ENCODE peak calls at places on chromosome 12, in seven cellular contexts. One of them, this sample, is unnamed.

GRCh38 chr12:106717671-106718070 is 56.8 kb upstream of the RIC8B start:
- DNase-seq in right lobe of liver: no peak
- DNase-seq in left ventricle myocardium inferior: no peak
- DNase-seq in CD8-positive, alpha-beta memory T cell: no peak
- DNase-seq in suprapubic skin: no peak
- DNase-seq in stomach: no peak
- DNase-seq in CD8-positive, alpha-beta T cell: no peak
- DNase-seq in this sample: no peak

GRCh38 chr12:50087159-50087558 is 2.0 kb downstream of the SMARCD1 start:
- DNase-seq in suprapubic skin: no peak
- DNase-seq in right lobe of liver: no peak
- DNase-seq in stomach: no peak
- DNase-seq in CD8-positive, alpha-beta T cell: no peak
- DNase-seq in CD8-positive, alpha-beta memory T cell: no peak
- DNase-seq in left ventricle myocardium inferior: no peak
- DNase-seq in this sample: no peak

GRCh38 chr12:115088995-115089841 is 405.2 kb upstream of the TBX3 start:
- DNase-seq in right lobe of liver: peak; percentile 97
- DNase-seq in stomach: no peak
- DNase-seq in CD8-positive, alpha-beta memory T cell: no peak
- DNase-seq in suprapubic skin: no peak
- DNase-seq in CD8-positive, alpha-beta T cell: no peak
- DNase-seq in left ventricle myocardium inferior: no peak
- DNase-seq in this sample: no peak

GRCh38 chr12:50597200-50598195 is 92.7 kb downstream of the DIP2B start:
- DNase-seq in right lobe of liver: no peak
- DNase-seq in CD8-positive, alpha-beta memory T cell: no peak
- DNase-seq in CD8-positive, alpha-beta T cell: peak; percentile 34
- DNase-seq in left ventricle myocardium inferior: no peak
- DNase-seq in stomach: peak; percentile 39
- DNase-seq in suprapubic skin: no peak
- DNase-seq in this sample: no peak

GRCh38 chr12:91224411-91224810 is 41.8 kb upstream of the DCN start:
- DNase-seq in stomach: no peak
- DNase-seq in suprapubic skin: no peak
- DNase-seq in CD8-positive, alpha-beta T cell: no peak
- DNase-seq in right lobe of liver: no peak
- DNase-seq in left ventricle myocardium inferior: no peak
- DNase-seq in CD8-positive, alpha-beta memory T cell: no peak
- DNase-seq in this sample: no peak

GRCh38 chr12:26204612-26205289 is 9.4 kb downstream of the SSPN start:
- DNase-seq in suprapubic skin: no peak
- DNase-seq in left ventricle myocardium inferior: peak; percentile 36
- DNase-seq in CD8-positive, alpha-beta memory T cell: no peak
- DNase-seq in stomach: no peak
- DNase-seq in CD8-positive, alpha-beta T cell: no peak
- DNase-seq in right lobe of liver: no peak
- DNase-seq in this sample: no peak

GRCh38 chr12:80752464-80752863 is 35.8 kb downstream of the MYF5 start:
- DNase-seq in CD8-positive, alpha-beta T cell: no peak
- DNase-seq in suprapubic skin: no peak
- DNase-seq in right lobe of liver: no peak
- DNase-seq in stomach: no peak
- DNase-seq in left ventricle myocardium inferior: no peak
- DNase-seq in CD8-positive, alpha-beta memory T cell: no peak
- DNase-seq in this sample: no peak

GRCh38 chr12:45336331-45336730 is 120.4 kb downstream of the ANO6 start:
- DNase-seq in left ventricle myocardium inferior: no peak
- DNase-seq in suprapubic skin: no peak
- DNase-seq in CD8-positive, alpha-beta memory T cell: no peak
- DNase-seq in right lobe of liver: no peak
- DNase-seq in stomach: no peak
- DNase-seq in CD8-positive, alpha-beta T cell: no peak
- DNase-seq in this sample: no peak

GRCh38 chr12:11534064-11534463 is 115.4 kb upstream of the ETV6 start:
- DNase-seq in CD8-positive, alpha-beta T cell: no peak
- DNase-seq in suprapubic skin: no peak
- DNase-seq in right lobe of liver: no peak
- DNase-seq in stomach: no peak
- DNase-seq in left ventricle myocardium inferior: no peak
- DNase-seq in CD8-positive, alpha-beta memory T cell: no peak
- DNase-seq in this sample: no peak

GRCh38 chr12:52980773-52981423 is 25.4 kb upstream of the EIF4B start:
- DNase-seq in CD8-positive, alpha-beta memory T cell: peak; percentile 74
- DNase-seq in right lobe of liver: peak; percentile 92
- DNase-seq in CD8-positive, alpha-beta T cell: peak; percentile 81
- DNase-seq in left ventricle myocardium inferior: peak; percentile 84
- DNase-seq in stomach: peak; percentile 93
- DNase-seq in suprapubic skin: peak; percentile 91
- DNase-seq in this sample: peak; percentile 84

GRCh38 chr12:92771011-92771410 is 68.2 kb downstream of the PLEKHG7 start:
- DNase-seq in CD8-positive, alpha-beta memory T cell: no peak
- DNase-seq in right lobe of liver: no peak
- DNase-seq in suprapubic skin: no peak
- DNase-seq in CD8-positive, alpha-beta T cell: no peak
- DNase-seq in stomach: no peak
- DNase-seq in left ventricle myocardium inferior: no peak
- DNase-seq in this sample: no peak

GRCh38 chr12:12705833-12706520 is 10.0 kb upstream of the GPR19 start:
- DNase-seq in right lobe of liver: no peak
- DNase-seq in CD8-positive, alpha-beta memory T cell: peak; percentile 78
- DNase-seq in stomach: peak; percentile 55
- DNase-seq in CD8-positive, alpha-beta T cell: peak; percentile 81
- DNase-seq in left ventricle myocardium inferior: no peak
- DNase-seq in suprapubic skin: no peak
- DNase-seq in this sample: no peak

GRCh38 chr12:25590021-25590721 is 37.1 kb upstream of the LMNTD1 start:
- DNase-seq in stomach: no peak
- DNase-seq in CD8-positive, alpha-beta memory T cell: no peak
- DNase-seq in left ventricle myocardium inferior: no peak
- DNase-seq in CD8-positive, alpha-beta T cell: peak; percentile 24
- DNase-seq in right lobe of liver: no peak
- DNase-seq in suprapubic skin: no peak
- DNase-seq in this sample: no peak

GRCh38 chr12:75666126-75666979 is 154.9 kb upstream of the KRR1 start:
- DNase-seq in right lobe of liver: peak; percentile 47
- DNase-seq in left ventricle myocardium inferior: no peak
- DNase-seq in CD8-positive, alpha-beta memory T cell: no peak
- DNase-seq in stomach: no peak
- DNase-seq in suprapubic skin: no peak
- DNase-seq in CD8-positive, alpha-beta T cell: no peak
- DNase-seq in this sample: no peak

GRCh38 chr12:78898416-78898815 is 33.8 kb downstream of the SYT1 start:
- DNase-seq in CD8-positive, alpha-beta memory T cell: no peak
- DNase-seq in suprapubic skin: no peak
- DNase-seq in stomach: no peak
- DNase-seq in left ventricle myocardium inferior: peak; percentile 46
- DNase-seq in CD8-positive, alpha-beta T cell: no peak
- DNase-seq in right lobe of liver: peak; percentile 51
- DNase-seq in this sample: no peak

GRCh38 chr12:121214171-121214777 is 4.3 kb downstream of the P2RX4 start:
- DNase-seq in left ventricle myocardium inferior: no peak
- DNase-seq in CD8-positive, alpha-beta memory T cell: no peak
- DNase-seq in suprapubic skin: no peak
- DNase-seq in stomach: no peak
- DNase-seq in CD8-positive, alpha-beta T cell: no peak
- DNase-seq in right lobe of liver: no peak
- DNase-seq in this sample: no peak

GRCh38 chr12:88247241-88247643 is 105.1 kb downstream of the TMTC3 start:
- DNase-seq in CD8-positive, alpha-beta memory T cell: no peak
- DNase-seq in suprapubic skin: no peak
- DNase-seq in stomach: no peak
- DNase-seq in left ventricle myocardium inferior: no peak
- DNase-seq in right lobe of liver: no peak
- DNase-seq in CD8-positive, alpha-beta T cell: no peak
- DNase-seq in this sample: no peak

GRCh38 chr12:120376416-120376815 is 7.5 kb upstream of the MSI1 start:
- DNase-seq in suprapubic skin: no peak
- DNase-seq in left ventricle myocardium inferior: no peak
- DNase-seq in CD8-positive, alpha-beta memory T cell: no peak
- DNase-seq in stomach: no peak
- DNase-seq in right lobe of liver: no peak
- DNase-seq in CD8-positive, alpha-beta T cell: no peak
- DNase-seq in this sample: no peak

GRCh38 chr12:127272864-127273263 is 994.1 kb upstream of the TMEM132C start:
- DNase-seq in stomach: no peak
- DNase-seq in CD8-positive, alpha-beta T cell: no peak
- DNase-seq in right lobe of liver: no peak
- DNase-seq in CD8-positive, alpha-beta memory T cell: no peak
- DNase-seq in suprapubic skin: no peak
- DNase-seq in left ventricle myocardium inferior: no peak
- DNase-seq in this sample: no peak

GRCh38 chr12:72499244-72499643 is 227.1 kb downstream of the TRHDE start:
- DNase-seq in left ventricle myocardium inferior: no peak
- DNase-seq in right lobe of liver: no peak
- DNase-seq in suprapubic skin: no peak
- DNase-seq in stomach: no peak
- DNase-seq in CD8-positive, alpha-beta T cell: no peak
- DNase-seq in CD8-positive, alpha-beta memory T cell: no peak
- DNase-seq in this sample: no peak

GRCh38 chr12:55847603-55848329 is 5.0 kb upstream of the MMP19 start:
- DNase-seq in left ventricle myocardium inferior: peak; percentile 89
- DNase-seq in CD8-positive, alpha-beta T cell: no peak
- DNase-seq in suprapubic skin: peak; percentile 97
- DNase-seq in right lobe of liver: peak; percentile 72
- DNase-seq in CD8-positive, alpha-beta memory T cell: no peak
- DNase-seq in stomach: peak; percentile 66
- DNase-seq in this sample: no peak

GRCh38 chr12:19819231-19819630 is 379.9 kb downstream of the AEBP2 start:
- DNase-seq in stomach: no peak
- DNase-seq in right lobe of liver: no peak
- DNase-seq in suprapubic skin: no peak
- DNase-seq in left ventricle myocardium inferior: peak; percentile 49
- DNase-seq in CD8-positive, alpha-beta memory T cell: no peak
- DNase-seq in CD8-positive, alpha-beta T cell: no peak
- DNase-seq in this sample: no peak

GRCh38 chr12:74885775-74886174 is 323.9 kb downstream of the KCNC2 start:
- DNase-seq in stomach: no peak
- DNase-seq in suprapubic skin: no peak
- DNase-seq in left ventricle myocardium inferior: no peak
- DNase-seq in CD8-positive, alpha-beta T cell: no peak
- DNase-seq in CD8-positive, alpha-beta memory T cell: no peak
- DNase-seq in right lobe of liver: no peak
- DNase-seq in this sample: no peak

GRCh38 chr12:33575346-33575745 is 135.7 kb upstream of the SYT10 start:
- DNase-seq in left ventricle myocardium inferior: no peak
- DNase-seq in CD8-positive, alpha-beta T cell: no peak
- DNase-seq in right lobe of liver: no peak
- DNase-seq in CD8-positive, alpha-beta memory T cell: no peak
- DNase-seq in stomach: no peak
- DNase-seq in suprapubic skin: no peak
- DNase-seq in this sample: no peak

GRCh38 chr12:15152864-15153263 is 68.4 kb downstream of the RERG start:
- DNase-seq in left ventricle myocardium inferior: no peak
- DNase-seq in stomach: no peak
- DNase-seq in right lobe of liver: no peak
- DNase-seq in suprapubic skin: no peak
- DNase-seq in CD8-positive, alpha-beta memory T cell: no peak
- DNase-seq in CD8-positive, alpha-beta T cell: no peak
- DNase-seq in this sample: no peak

GRCh38 chr12:9039397-9039977 is 50.1 kb downstream of the KLRG1 start:
- DNase-seq in suprapubic skin: no peak
- DNase-seq in right lobe of liver: no peak
- DNase-seq in left ventricle myocardium inferior: no peak
- DNase-seq in CD8-positive, alpha-beta T cell: no peak
- DNase-seq in CD8-positive, alpha-beta memory T cell: peak; percentile 61
- DNase-seq in stomach: no peak
- DNase-seq in this sample: peak; percentile 5

GRCh38 chr12:64390275-64390851 is at the start of gene C12orf56:
- DNase-seq in CD8-positive, alpha-beta T cell: no peak
- DNase-seq in CD8-positive, alpha-beta memory T cell: no peak
- DNase-seq in stomach: no peak
- DNase-seq in suprapubic skin: no peak
- DNase-seq in left ventricle myocardium inferior: no peak
- DNase-seq in right lobe of liver: no peak
- DNase-seq in this sample: no peak

GRCh38 chr12:58967551-58967950 is 47.2 kb upstream of the LRIG3 start:
- DNase-seq in stomach: no peak
- DNase-seq in suprapubic skin: no peak
- DNase-seq in CD8-positive, alpha-beta T cell: no peak
- DNase-seq in left ventricle myocardium inferior: no peak
- DNase-seq in right lobe of liver: no peak
- DNase-seq in CD8-positive, alpha-beta memory T cell: no peak
- DNase-seq in this sample: no peak

GRCh38 chr12:65868133-65868705 is 43.9 kb downstream of the HMGA2 start:
- DNase-seq in right lobe of liver: no peak
- DNase-seq in CD8-positive, alpha-beta memory T cell: no peak
- DNase-seq in suprapubic skin: no peak
- DNase-seq in CD8-positive, alpha-beta T cell: no peak
- DNase-seq in left ventricle myocardium inferior: no peak
- DNase-seq in stomach: no peak
- DNase-seq in this sample: no peak

GRCh38 chr12:63206494-63206893 is 55.5 kb upstream of the AVPR1A start:
- DNase-seq in suprapubic skin: no peak
- DNase-seq in stomach: no peak
- DNase-seq in left ventricle myocardium inferior: no peak
- DNase-seq in CD8-positive, alpha-beta memory T cell: no peak
- DNase-seq in CD8-positive, alpha-beta T cell: no peak
- DNase-seq in right lobe of liver: no peak
- DNase-seq in this sample: no peak

GRCh38 chr12:1692895-1693294 is 2.0 kb downstream of the ADIPOR2 start:
- DNase-seq in right lobe of liver: no peak
- DNase-seq in suprapubic skin: no peak
- DNase-seq in CD8-positive, alpha-beta T cell: no peak
- DNase-seq in stomach: no peak
- DNase-seq in left ventricle myocardium inferior: no peak
- DNase-seq in CD8-positive, alpha-beta memory T cell: no peak
- DNase-seq in this sample: no peak
- H3K27ac ChIP-seq in right lobe of liver: no peak overlapping the region
- H3K27ac ChIP-seq in suprapubic skin: no peak overlapping the region
- H3K27ac ChIP-seq in CD8-positive, alpha-beta T cell: no peak overlapping the region
- H3K27ac ChIP-seq in stomach: peak overlapping the region; percentile 97
- H3K27ac ChIP-seq in left ventricle myocardium inferior: no peak overlapping the region
- H3K27ac ChIP-seq in CD8-positive, alpha-beta memory T cell: no peak overlapping the region
- H3K27ac ChIP-seq in this sample: no peak overlapping the region

GRCh38 chr12:16585781-16586180 is 20.2 kb downstream of the LMO3 start:
- DNase-seq in CD8-positive, alpha-beta T cell: no peak
- DNase-seq in suprapubic skin: no peak
- DNase-seq in right lobe of liver: no peak
- DNase-seq in left ventricle myocardium inferior: no peak
- DNase-seq in stomach: no peak
- DNase-seq in CD8-positive, alpha-beta memory T cell: no peak
- DNase-seq in this sample: no peak
- H3K27ac ChIP-seq in CD8-positive, alpha-beta T cell: no peak overlapping the region
- H3K27ac ChIP-seq in suprapubic skin: no peak overlapping the region
- H3K27ac ChIP-seq in right lobe of liver: no peak overlapping the region
- H3K27ac ChIP-seq in left ventricle myocardium inferior: peak overlapping the region; percentile 63
- H3K27ac ChIP-seq in stomach: no peak overlapping the region
- H3K27ac ChIP-seq in CD8-positive, alpha-beta memory T cell: no peak overlapping the region
- H3K27ac ChIP-seq in this sample: peak overlapping the region; percentile 94

GRCh38 chr12:31519525-31519924 is 71.4 kb downstream of the DENND5B start:
- DNase-seq in suprapubic skin: no peak
- DNase-seq in CD8-positive, alpha-beta T cell: no peak
- DNase-seq in left ventricle myocardium inferior: no peak
- DNase-seq in right lobe of liver: no peak
- DNase-seq in CD8-positive, alpha-beta memory T cell: no peak
- DNase-seq in stomach: no peak
- DNase-seq in this sample: no peak
- H3K27ac ChIP-seq in suprapubic skin: no peak overlapping the region
- H3K27ac ChIP-seq in CD8-positive, alpha-beta T cell: no peak overlapping the region
- H3K27ac ChIP-seq in left ventricle myocardium inferior: no peak overlapping the region
- H3K27ac ChIP-seq in right lobe of liver: no peak overlapping the region
- H3K27ac ChIP-seq in CD8-positive, alpha-beta memory T cell: no peak overlapping the region
- H3K27ac ChIP-seq in stomach: no peak overlapping the region
- H3K27ac ChIP-seq in this sample: no peak overlapping the region

GRCh38 chr12:1130164-1130563 is 139.1 kb downstream of the ERC1 start:
- DNase-seq in left ventricle myocardium inferior: no peak
- DNase-seq in CD8-positive, alpha-beta T cell: no peak
- DNase-seq in right lobe of liver: peak; percentile 80
- DNase-seq in stomach: peak; percentile 81
- DNase-seq in CD8-positive, alpha-beta memory T cell: no peak
- DNase-seq in suprapubic skin: no peak
- DNase-seq in this sample: no peak
- H3K27ac ChIP-seq in left ventricle myocardium inferior: no peak overlapping the region
- H3K27ac ChIP-seq in CD8-positive, alpha-beta T cell: no peak overlapping the region
- H3K27ac ChIP-seq in right lobe of liver: no peak overlapping the region
- H3K27ac ChIP-seq in stomach: peak overlapping the region; percentile 56
- H3K27ac ChIP-seq in CD8-positive, alpha-beta memory T cell: no peak overlapping the region
- H3K27ac ChIP-seq in suprapubic skin: no peak overlapping the region
- H3K27ac ChIP-seq in this sample: no peak overlapping the region

This sample was measured in caudate nucleus.